ENCODE peak calls at places on chromosomes 3 and 15, in seven cellular contexts. F is AG09319, G is HCT116, A is ureter, X is mesenteric fat pad, T is HFFc6, W is GM12864. Q is an unnamed sample.

GRCh38 chr3:15360786-15361493 is 28.6 kb upstream of the SH3BP5 start:
- DNase-seq in X (no peak), G (no peak), T (peak; percentile 43), W (no peak), F (no peak), A (no peak), Q (peak; percentile 50)

GRCh38 chr15:33160054-33160453 is 34.5 kb downstream of the FMN1 start:
- DNase-seq in A (no peak), T (no peak), W (no peak), X (no peak), G (no peak), F (no peak), Q (no peak)

GRCh38 chr15:75233504-75234190 is 24.5 kb upstream of the GOLGA6C start:
- DNase-seq in G (no peak), X (no peak), A (no peak), F (no peak), W (no peak), T (no peak), Q (no peak)

GRCh38 chr3:188417329-188417728 is 263.4 kb downstream of the LPP start:
- DNase-seq in T (no peak), F (no peak), A (no peak), X (no peak), G (no peak), W (no peak), Q (no peak)

GRCh38 chr15:40085225-40085624 is 23.5 kb downstream of the BMF start:
- DNase-seq in X (no peak), W (no peak), T (no peak), A (no peak), F (no peak), G (no peak), Q (no peak)

GRCh38 chr15:67809866-67810265 is 15.4 kb upstream of the SKOR1 start:
- DNase-seq in G (no peak), T (no peak), W (no peak), A (no peak), F (no peak), X (peak; percentile 65), Q (no peak)

GRCh38 chr3:28240440-28240839 is 979 bp upstream of the CMC1 start:
- DNase-seq in F (no peak), G (no peak), X (no peak), W (no peak), T (no peak), A (no peak), Q (no peak)

GRCh38 chr3:69948246-69948862 is 51.2 kb upstream of the SAMMSON start:
- DNase-seq in T (peak; percentile 34), W (no peak), A (no peak), G (peak; percentile 6), F (peak; percentile 25), X (no peak), Q (no peak)

GRCh38 chr3:86180696-86181095 is 810.3 kb downstream of the VGLL3 start:
- DNase-seq in W (no peak), T (no peak), F (no peak), G (no peak), A (no peak), X (no peak), Q (no peak)

GRCh38 chr3:57675530-57675929 is 17.3 kb downstream of the DENND6A start:
- DNase-seq in F (no peak), T (no peak), A (no peak), G (no peak), W (no peak), X (no peak), Q (no peak)

GRCh38 chr3:196471551-196471950 is 32.0 kb downstream of the RNF168 start:
- DNase-seq in T (peak; percentile 72), A (no peak), X (no peak), W (no peak), G (no peak), F (no peak), Q (peak; percentile 34)

GRCh38 chr3:77161098-77161497 is 121.2 kb downstream of the ROBO2 start:
- DNase-seq in G (no peak), W (no peak), A (no peak), F (no peak), X (no peak), T (no peak), Q (no peak)

GRCh38 chr15:77907824-77908751 is 169.4 kb downstream of the TBC1D2B start:
- DNase-seq in X (peak; percentile 85), W (no peak), G (peak; percentile 36), T (peak; percentile 50), A (no peak), F (no peak), Q (no peak)

GRCh38 chr3:155241559-155241958 is 51.9 kb downstream of the STRIT1 start:
- DNase-seq in A (no peak), G (no peak), F (peak; percentile 55), X (no peak), W (no peak), T (peak; percentile 77), Q (no peak)

GRCh38 chr3:129577925-129578742 is 28.3 kb downstream of the PLXND1 start:
- DNase-seq in F (no peak), T (no peak), W (peak; percentile 19), A (no peak), X (no peak), G (no peak), Q (no peak)

GRCh38 chr15:39199076-39199475 is 381.8 kb upstream of the THBS1 start:
- DNase-seq in T (peak; percentile 32), W (no peak), F (no peak), X (no peak), A (no peak), G (no peak), Q (no peak)

GRCh38 chr3:129723558-129724324 is 117.3 kb upstream of the PLXND1 start:
- DNase-seq in X (no peak), T (peak; percentile 64), F (peak; percentile 73), A (peak; percentile 73), W (no peak), G (no peak), Q (peak; percentile 79)

GRCh38 chr3:65532749-65533148 is 506.0 kb downstream of the MAGI1 start:
- DNase-seq in W (no peak), X (no peak), F (no peak), T (no peak), A (no peak), G (no peak), Q (no peak)

GRCh38 chr3:22732641-22733040 is 470.5 kb upstream of the UBE2E2 start:
- DNase-seq in A (no peak), W (no peak), G (no peak), T (no peak), X (no peak), F (no peak), Q (no peak)

GRCh38 chr3:184230603-184231528 is 1.5 kb downstream of the VWA5B2 start:
- DNase-seq in T (no peak), X (no peak), F (no peak), A (no peak), W (no peak), G (no peak), Q (no peak)

GRCh38 chr15:69290346-69291164 is 8.2 kb upstream of the PAQR5 start:
- DNase-seq in X (peak; percentile 77), G (no peak), A (no peak), F (no peak), T (no peak), W (no peak), Q (no peak)

GRCh38 chr3:48180530-48181253 is 7.5 kb downstream of the CDC25A start:
- DNase-seq in A (no peak), G (no peak), W (no peak), X (no peak), F (no peak), T (no peak), Q (no peak)

GRCh38 chr3:5390221-5390620 is 202.7 kb downstream of the EDEM1 start:
- DNase-seq in X (no peak), A (no peak), F (no peak), G (no peak), T (no peak), W (no peak), Q (no peak)

GRCh38 chr3:68819361-68819760 is 113.0 kb downstream of the TAFA4 start:
- DNase-seq in G (no peak), F (no peak), T (no peak), W (no peak), A (no peak), X (no peak), Q (no peak)

GRCh38 chr3:178385280-178385952 is 150.8 kb upstream of the KCNMB2 start:
- DNase-seq in A (no peak), F (no peak), G (peak; percentile 3), X (no peak), T (peak; percentile 28), W (no peak), Q (no peak)

GRCh38 chr15:27592036-27592725 is 506.9 kb downstream of the OCA2 start:
- DNase-seq in G (no peak), T (no peak), X (no peak), A (no peak), W (no peak), F (no peak), Q (no peak)

GRCh38 chr3:27345959-27346865 is 23.0 kb downstream of the NEK10 start:
- DNase-seq in T (no peak), A (no peak), F (no peak), X (no peak), W (no peak), G (no peak), Q (no peak)

GRCh38 chr3:177427096-177427495 is 229.8 kb upstream of the TBL1XR1 start:
- DNase-seq in T (no peak), F (no peak), X (no peak), G (no peak), A (no peak), W (peak; percentile 87), Q (no peak)

GRCh38 chr3:196708467-196708866 is 3.6 kb downstream of the CEP19 start:
- DNase-seq in A (no peak), T (no peak), X (no peak), G (no peak), F (no peak), W (no peak), Q (no peak)

GRCh38 chr15:54884312-54884711 is 312.4 kb downstream of the RSL24D1 start:
- DNase-seq in W (no peak), X (no peak), F (no peak), G (no peak), T (no peak), A (no peak), Q (no peak)

GRCh38 chr3:100040846-100041245 is 73.5 kb downstream of the FILIP1L start:
- DNase-seq in A (no peak), G (no peak), X (no peak), T (peak; percentile 33), W (no peak), F (no peak), Q (no peak)

GRCh38 chr15:68209735-68210408 is 4.7 kb upstream of the CALML4 start:
- DNase-seq in W (peak; percentile 64), F (no peak), T (no peak), X (no peak), A (no peak), G (no peak), Q (no peak)

GRCh38 chr15:33357845-33358244 is 47.1 kb downstream of the RYR3 start:
- DNase-seq in G (no peak), F (no peak), X (no peak), W (no peak), T (no peak), A (no peak), Q (no peak)

GRCh38 chr15:101128191-101128590 is 123.7 kb downstream of the CHSY1 start:
- DNase-seq in W (no peak), A (no peak), F (peak; percentile 87), G (no peak), X (no peak), T (peak; percentile 86), Q (peak; percentile 95)